ENCODE peak calls at places on chromosomes 1 and 21, in seven cellular contexts. J, G, I, C, A, Z and F are unnamed samples.
A peak's percentile ranks its signal among the peaks of the same experiment; 100 is the strongest.

GRCh38 chr1:10909697-10910489 is 102.6 kb upstream of the TARDBP start:
- DNase-seq in J (peak; percentile 55), G (peak; percentile 53), I (no peak), C (peak; percentile 46), A (peak; percentile 27), Z (peak; percentile 72), F (no peak)

GRCh38 chr1:208595745-208596144 is 351.6 kb upstream of the PLXNA2 start:
- DNase-seq in J (no peak), G (no peak), I (peak; percentile 70), C (no peak), A (peak; percentile 4), Z (no peak), F (no peak)

GRCh38 chr21:40404319-40404906 is 442.5 kb downstream of the DSCAM start:
- DNase-seq in J (no peak), G (no peak), I (no peak), C (no peak), A (no peak), Z (no peak), F (no peak)

GRCh38 chr1:77857557-77857956 is 30.9 kb upstream of the NEXN start:
- DNase-seq in J (no peak), G (no peak), I (peak; percentile 41), C (no peak), A (no peak), Z (no peak), F (no peak)

GRCh38 chr1:232489256-232489655 is 140.7 kb downstream of the SIPA1L2 start:
- DNase-seq in J (no peak), G (no peak), I (no peak), C (no peak), A (no peak), Z (no peak), F (no peak)

GRCh38 chr1:38640371-38640770 is 219.2 kb downstream of the RRAGC start:
- DNase-seq in J (no peak), G (no peak), I (no peak), C (no peak), A (peak; percentile 58), Z (no peak), F (no peak)

GRCh38 chr1:6234502-6235295 is 1.1 kb downstream of the ICMT start:
- DNase-seq in J (no peak), G (no peak), I (peak; percentile 46), C (no peak), A (no peak), Z (peak; percentile 30), F (no peak)

GRCh38 chr1:26142165-26142564 is 16.7 kb upstream of the FAM110D start:
- DNase-seq in J (no peak), G (no peak), I (no peak), C (no peak), A (no peak), Z (no peak), F (peak; percentile 64)

GRCh38 chr1:184507165-184507564 is 120.3 kb downstream of the C1orf21 start:
- DNase-seq in J (no peak), G (no peak), I (no peak), C (no peak), A (no peak), Z (no peak), F (no peak)

GRCh38 chr21:36325373-36326010 is 5.5 kb downstream of the MORC3 start:
- DNase-seq in J (no peak), G (no peak), I (peak; percentile 57), C (no peak), A (peak; percentile 82), Z (no peak), F (no peak)

GRCh38 chr1:65141394-65141793 is 6.6 kb upstream of the AK4 start:
- DNase-seq in J (no peak), G (no peak), I (peak; percentile 81), C (no peak), A (peak; percentile 75), Z (no peak), F (no peak)

GRCh38 chr21:30057108-30057507 is 109.5 kb downstream of the CLDN17 start:
- DNase-seq in J (no peak), G (no peak), I (no peak), C (no peak), A (no peak), Z (no peak), F (no peak)

GRCh38 chr1:44985747-44986359 is 542 bp downstream of the EIF2B3 start:
- DNase-seq in J (no peak), G (no peak), I (peak; percentile 18), C (no peak), A (peak; percentile 10), Z (no peak), F (no peak)

GRCh38 chr1:229223498-229223897 is 47.4 kb upstream of the RAB4A start:
- DNase-seq in J (peak; percentile 74), G (peak; percentile 70), I (no peak), C (no peak), A (no peak), Z (no peak), F (no peak)

GRCh38 chr1:103129255-103129654 is 20.9 kb upstream of the COL11A1 start:
- DNase-seq in J (no peak), G (no peak), I (peak; percentile 90), C (no peak), A (peak; percentile 14), Z (no peak), F (no peak)

GRCh38 chr1:177984761-177985160 is 14.9 kb upstream of the SEC16B start:
- DNase-seq in J (no peak), G (no peak), I (no peak), C (no peak), A (peak; percentile 52), Z (no peak), F (no peak)

GRCh38 chr1:182784556-182785171 is 4.9 kb upstream of the NPL start:
- DNase-seq in J (no peak), G (no peak), I (peak; percentile 68), C (peak; percentile 33), A (peak; percentile 20), Z (peak; percentile 65), F (no peak)

GRCh38 chr1:49465486-49466185 is 558.1 kb downstream of the AGBL4 start:
- DNase-seq in J (no peak), G (no peak), I (no peak), C (no peak), A (peak; percentile 33), Z (no peak), F (no peak)

GRCh38 chr1:16498573-16499359 is 15.3 kb downstream of the RNU1-1 start:
- DNase-seq in J (peak; percentile 90), G (peak; percentile 93), I (peak; percentile 93), C (peak; percentile 75), A (peak; percentile 71), Z (peak; percentile 87), F (peak; percentile 96)
- TF ChIP-seq CTCF in J (peak; percentile 51), G (no peak), I (no peak), C (no peak), A (no peak), Z (peak; percentile 10), F (no peak)

DNA sequence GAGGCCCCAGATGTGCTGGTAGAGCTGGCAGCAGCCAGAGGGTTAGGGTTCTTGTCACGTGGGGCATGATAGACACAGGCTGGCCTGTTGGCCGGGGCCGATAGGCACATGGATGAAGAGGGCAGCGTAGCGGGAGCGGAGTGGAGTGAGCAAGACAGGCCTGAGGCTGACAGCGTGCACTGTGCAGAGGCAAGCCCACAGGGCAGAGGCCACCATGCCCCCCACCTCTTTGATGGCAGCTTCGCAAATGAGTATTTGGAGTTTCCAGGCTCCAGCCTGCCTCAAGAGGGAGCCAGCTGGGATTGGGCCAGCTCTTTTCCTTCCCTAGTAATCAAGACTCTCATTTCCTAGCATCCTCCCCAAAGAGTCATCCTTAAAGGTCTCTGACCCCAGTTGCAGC is 43.5 kb downstream of the TMCC2 start:
- DNase-seq in J (no peak), G (no peak), I (peak; percentile 67), C (no peak), A (no peak), Z (no peak), F (no peak)
- TF ChIP-seq CTCF in J (no peak), G (no peak), I (peak; percentile 22), C (peak; percentile 29), A (peak; percentile 34), Z (no peak), F (peak; percentile 29)

GRCh38 chr1:2294661-2295060 is 66.5 kb downstream of the SKI start:
- DNase-seq in J (no peak), G (no peak), I (no peak), C (no peak), A (no peak), Z (no peak), F (no peak)
- TF ChIP-seq CTCF in J (no peak), G (no peak), I (no peak), C (no peak), A (no peak), Z (no peak), F (no peak)

GRCh38 chr1:86990826-86991225 is 76.4 kb downstream of the HS2ST1 start:
- DNase-seq in J (no peak), G (no peak), I (no peak), C (no peak), A (no peak), Z (no peak), F (no peak)
- TF ChIP-seq CTCF in J (no peak), G (no peak), I (no peak), C (no peak), A (no peak), Z (no peak), F (no peak)

GRCh38 chr1:161196521-161197451 is 2.1 kb downstream of the ADAMTS4 start:
- DNase-seq in J (no peak), G (no peak), I (peak; percentile 94), C (no peak), A (no peak), Z (no peak), F (no peak)

GRCh38 chr1:161198877-161199431 is at the start of gene ADAMTS4:
- DNase-seq in J (no peak), G (peak; percentile 49), I (peak; percentile 92), C (no peak), A (no peak), Z (no peak), F (no peak)

GRCh38 chr1:161197560-161198205 is 1.2 kb downstream of the ADAMTS4 start:
- DNase-seq in J (no peak), G (no peak), I (no peak), C (no peak), A (no peak), Z (no peak), F (no peak)

GRCh38 chr1:161199506-161200119 is 759 bp upstream of the ADAMTS4 start:
- DNase-seq in J (no peak), G (no peak), I (no peak), C (no peak), A (no peak), Z (no peak), F (no peak)

GRCh38 chr1:161198206-161198876 is 513 bp downstream of the ADAMTS4 start:
- DNase-seq in J (no peak), G (peak; percentile 30), I (peak; percentile 70), C (no peak), A (no peak), Z (no peak), F (peak; percentile 91)
- TF ChIP-seq CTCF in J (no peak), G (no peak), I (peak; percentile 10), C (no peak), A (no peak), Z (no peak), F (peak; percentile 35)

GRCh38 chr1:204478166-204478899 is 16.3 kb downstream of the PIK3C2B start:
- DNase-seq in J (no peak), G (no peak), I (no peak), C (no peak), A (no peak), Z (no peak), F (no peak)
- TF ChIP-seq CTCF in J (no peak), G (no peak), I (no peak), C (no peak), A (no peak), Z (no peak), F (no peak)